ENCODE peak calls at places on chromosomes 2 and 18, in four cellular contexts. One of them, this sample, is unnamed.

GRCh38 chr18:28041366-28041765 is 135.6 kb downstream of the CDH2 start:
- DNase-seq in IMR-90: peak; percentile 53
- DNase-seq in H1: no peak
- DNase-seq in H9: no peak
- DNase-seq in this sample: peak; percentile 64

GRCh38 chr2:40204268-40204667 is 247.6 kb downstream of the SLC8A1 start:
- DNase-seq in IMR-90: peak; percentile 58
- DNase-seq in H1: no peak
- DNase-seq in H9: no peak
- DNase-seq in this sample: no peak

GRCh38 chr2:105919826-105920225 is 175.1 kb downstream of the NCK2 start:
- DNase-seq in IMR-90: peak; percentile 62
- DNase-seq in H1: peak; percentile 84
- DNase-seq in H9: no peak
- DNase-seq in this sample: peak; percentile 54

GRCh38 chr2:183186766-183187165 is 62.5 kb downstream of the NUP35 start:
- DNase-seq in IMR-90: no peak
- DNase-seq in H1: no peak
- DNase-seq in H9: no peak
- DNase-seq in this sample: no peak

GRCh38 chr18:79576686-79577351 is 102.8 kb upstream of the CTDP1 start:
- DNase-seq in IMR-90: peak; percentile 46
- DNase-seq in H1: peak; percentile 40
- DNase-seq in H9: peak; percentile 19
- DNase-seq in this sample: no peak

GRCh38 chr2:37583402-37583801 is 88.0 kb downstream of the CDC42EP3 start:
- DNase-seq in IMR-90: no peak
- DNase-seq in H1: no peak
- DNase-seq in H9: no peak
- DNase-seq in this sample: no peak

GRCh38 chr2:9382604-9383235 is 40.6 kb downstream of the ITGB1BP1 start:
- DNase-seq in IMR-90: peak; percentile 52
- DNase-seq in H1: no peak
- DNase-seq in H9: no peak
- DNase-seq in this sample: no peak

GRCh38 chr2:130288467-130289403 is 54.0 kb upstream of the IMP4 start:
- DNase-seq in IMR-90: no peak
- DNase-seq in H1: peak; percentile 86
- DNase-seq in H9: peak; percentile 91
- DNase-seq in this sample: peak; percentile 78

GRCh38 chr18:26771524-26771923 is 94.0 kb downstream of the AQP4 start:
- DNase-seq in IMR-90: no peak
- DNase-seq in H1: no peak
- DNase-seq in H9: peak; percentile 38
- DNase-seq in this sample: peak; percentile 54

GRCh38 chr2:201118957-201119848 is 3.2 kb downstream of the CFLAR start:
- DNase-seq in IMR-90: peak; percentile 52
- DNase-seq in H1: no peak
- DNase-seq in H9: no peak
- DNase-seq in this sample: peak; percentile 62

GRCh38 chr2:37563375-37564011 is 107.9 kb downstream of the CDC42EP3 start:
- DNase-seq in IMR-90: peak; percentile 22
- DNase-seq in H1: no peak
- DNase-seq in H9: no peak
- DNase-seq in this sample: no peak

GRCh38 chr2:86254576-86255538 is 55.6 kb downstream of the MRPL35 start:
- DNase-seq in IMR-90: no peak
- DNase-seq in H1: no peak
- DNase-seq in H9: no peak
- DNase-seq in this sample: no peak

GRCh38 chr2:41038408-41038807 is 586.5 kb upstream of the SLC8A1 start:
- DNase-seq in IMR-90: peak; percentile 40
- DNase-seq in H1: no peak
- DNase-seq in H9: no peak
- DNase-seq in this sample: peak; percentile 42

GRCh38 chr18:6219116-6219717 is 195.5 kb downstream of the L3MBTL4 start:
- DNase-seq in IMR-90: peak; percentile 73
- DNase-seq in H1: peak; percentile 76
- DNase-seq in H9: peak; percentile 77
- DNase-seq in this sample: peak; percentile 83

GRCh38 chr18:23575309-23575651 is 11.0 kb downstream of the NPC1 start:
- DNase-seq in IMR-90: no peak
- DNase-seq in H1: no peak
- DNase-seq in H9: no peak
- DNase-seq in this sample: no peak

GRCh38 chr18:23572570-23572969 is 13.7 kb downstream of the NPC1 start:
- DNase-seq in IMR-90: no peak
- DNase-seq in H1: no peak
- DNase-seq in H9: no peak
- DNase-seq in this sample: no peak

GRCh38 chr18:23573020-23573419 is 13.3 kb downstream of the NPC1 start:
- DNase-seq in IMR-90: no peak
- DNase-seq in H1: no peak
- DNase-seq in H9: no peak
- DNase-seq in this sample: no peak

GRCh38 chr18:23573948-23574431 is 12.3 kb downstream of the NPC1 start:
- DNase-seq in IMR-90: peak; percentile 72
- DNase-seq in H1: no peak
- DNase-seq in H9: no peak
- DNase-seq in this sample: peak; percentile 55

DNA sequence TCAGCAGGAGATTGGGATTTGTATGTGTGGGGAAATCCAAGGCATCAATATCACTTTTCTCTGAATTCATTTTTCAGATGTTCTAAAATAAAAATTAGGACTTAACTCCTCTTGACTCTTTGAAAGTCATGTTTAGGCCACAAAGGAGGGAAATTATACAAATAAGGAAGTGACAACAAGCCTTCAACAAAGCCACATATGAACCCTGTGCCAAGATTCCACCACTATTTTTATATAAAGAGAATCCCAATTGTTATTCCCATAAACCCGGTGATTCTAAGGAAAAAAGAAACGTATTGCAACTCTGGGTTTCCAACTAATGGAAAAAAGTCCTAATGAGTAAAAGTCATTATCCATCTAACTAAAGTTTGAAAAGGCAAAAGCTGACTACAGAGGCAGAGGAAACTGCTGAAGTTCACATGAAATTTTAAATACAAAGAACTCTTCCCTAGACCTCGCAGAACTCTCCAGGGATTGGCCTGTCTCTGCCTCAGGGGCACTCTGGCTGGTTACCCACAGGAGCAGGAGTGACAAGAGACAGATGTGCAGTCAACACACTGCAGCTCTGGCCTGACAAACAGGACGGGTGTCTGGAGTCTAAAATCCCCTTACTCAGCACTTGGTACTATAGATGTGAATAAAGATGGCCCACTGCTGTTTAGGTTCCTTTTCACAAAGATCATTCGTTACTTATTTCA is 11.5 kb downstream of the NPC1 start:
- DNase-seq in IMR-90: no peak
- DNase-seq in H1: no peak
- DNase-seq in H9: no peak
- DNase-seq in this sample: peak; percentile 42
- H3K27ac ChIP-seq in IMR-90: no peak overlapping the region
- H3K27ac ChIP-seq in H1: no peak overlapping the region
- H3K27ac ChIP-seq in H9: no peak overlapping the region
- H3K27ac ChIP-seq in this sample: no peak overlapping the region

DNA sequence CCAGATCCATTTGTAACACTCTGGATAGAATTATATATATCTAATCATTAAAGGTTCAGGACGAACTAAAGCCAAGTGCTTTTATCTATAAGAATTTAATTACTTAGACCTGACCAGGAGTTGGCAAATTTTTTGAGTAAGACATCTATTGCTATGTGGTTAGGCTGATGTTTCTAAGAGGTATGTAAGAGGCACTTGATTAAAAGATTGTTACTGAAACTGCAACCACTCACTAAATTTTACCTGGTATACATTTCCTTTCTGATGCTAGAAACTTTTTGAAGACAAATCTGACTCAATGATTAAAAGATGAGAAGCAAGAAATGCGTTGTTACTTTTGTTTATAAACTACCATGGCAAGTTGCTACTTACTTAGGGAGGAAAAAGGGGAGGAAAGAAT is 76.7 kb upstream of the CHAC2 start:
- DNase-seq in IMR-90: no peak
- DNase-seq in H1: no peak
- DNase-seq in H9: no peak
- DNase-seq in this sample: no peak
- H4K5ac ChIP-seq in IMR-90: no peak overlapping the region
- H4K5ac ChIP-seq in H1: no peak overlapping the region
- H4K5ac ChIP-seq in H9: no peak overlapping the region
- H4K5ac ChIP-seq in this sample: no peak overlapping the region

GRCh38 chr2:217929294-217929671 is 73.5 kb downstream of the TNS1 start:
- DNase-seq in IMR-90: no peak
- DNase-seq in H1: no peak
- DNase-seq in H9: no peak
- DNase-seq in this sample: no peak
- H3K27ac ChIP-seq in IMR-90: peak overlapping the region; percentile 55
- H3K27ac ChIP-seq in H1: no peak overlapping the region
- H3K27ac ChIP-seq in H9: no peak overlapping the region
- H3K27ac ChIP-seq in this sample: no peak overlapping the region

GRCh38 chr2:224865016-224865415 is 148.9 kb upstream of the CCDC195 start:
- DNase-seq in IMR-90: no peak
- DNase-seq in H1: no peak
- DNase-seq in H9: no peak
- DNase-seq in this sample: no peak

GRCh38 chr2:224861266-224861665 is 145.1 kb upstream of the CCDC195 start:
- DNase-seq in IMR-90: no peak
- DNase-seq in H1: no peak
- DNase-seq in H9: no peak
- DNase-seq in this sample: no peak

GRCh38 chr2:224860786-224861185 is 144.6 kb upstream of the CCDC195 start:
- DNase-seq in IMR-90: no peak
- DNase-seq in H1: no peak
- DNase-seq in H9: no peak
- DNase-seq in this sample: no peak
- H4K5ac ChIP-seq in IMR-90: no peak overlapping the region
- H4K5ac ChIP-seq in H1: no peak overlapping the region
- H4K5ac ChIP-seq in H9: no peak overlapping the region
- H4K5ac ChIP-seq in this sample: no peak overlapping the region

DNA sequence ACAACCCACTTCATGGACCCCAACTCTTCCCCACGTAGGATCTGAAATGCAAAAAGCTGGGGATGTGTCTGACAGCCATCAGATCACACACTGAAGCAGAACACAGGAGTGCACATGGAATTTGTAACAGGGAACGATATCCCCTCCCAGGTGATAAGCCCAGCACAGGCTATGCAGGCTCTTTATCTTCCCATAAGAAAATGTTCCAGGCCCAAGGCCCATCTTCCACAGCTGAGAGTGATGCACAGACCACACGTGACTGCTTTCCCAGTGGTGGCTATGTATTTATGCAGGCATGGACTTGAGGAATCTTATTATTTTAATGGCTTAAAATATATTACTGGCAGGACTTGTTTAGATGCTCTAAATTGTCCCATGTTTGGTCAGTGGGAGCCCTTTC is 70.4 kb upstream of the AFF3 start:
- DNase-seq in IMR-90: no peak
- DNase-seq in H1: no peak
- DNase-seq in H9: no peak
- DNase-seq in this sample: no peak
- H3K27ac ChIP-seq in IMR-90: no peak overlapping the region
- H3K27ac ChIP-seq in H1: no peak overlapping the region
- H3K27ac ChIP-seq in H9: no peak overlapping the region
- H3K27ac ChIP-seq in this sample: no peak overlapping the region

GRCh38 chr2:68686178-68686577 is 42.8 kb downstream of the PROKR1 start:
- DNase-seq in IMR-90: no peak
- DNase-seq in H1: no peak
- DNase-seq in H9: no peak
- DNase-seq in this sample: peak; percentile 17
- H4K5ac ChIP-seq in IMR-90: no peak overlapping the region
- H4K5ac ChIP-seq in H1: no peak overlapping the region
- H4K5ac ChIP-seq in H9: no peak overlapping the region
- H4K5ac ChIP-seq in this sample: no peak overlapping the region

DNA sequence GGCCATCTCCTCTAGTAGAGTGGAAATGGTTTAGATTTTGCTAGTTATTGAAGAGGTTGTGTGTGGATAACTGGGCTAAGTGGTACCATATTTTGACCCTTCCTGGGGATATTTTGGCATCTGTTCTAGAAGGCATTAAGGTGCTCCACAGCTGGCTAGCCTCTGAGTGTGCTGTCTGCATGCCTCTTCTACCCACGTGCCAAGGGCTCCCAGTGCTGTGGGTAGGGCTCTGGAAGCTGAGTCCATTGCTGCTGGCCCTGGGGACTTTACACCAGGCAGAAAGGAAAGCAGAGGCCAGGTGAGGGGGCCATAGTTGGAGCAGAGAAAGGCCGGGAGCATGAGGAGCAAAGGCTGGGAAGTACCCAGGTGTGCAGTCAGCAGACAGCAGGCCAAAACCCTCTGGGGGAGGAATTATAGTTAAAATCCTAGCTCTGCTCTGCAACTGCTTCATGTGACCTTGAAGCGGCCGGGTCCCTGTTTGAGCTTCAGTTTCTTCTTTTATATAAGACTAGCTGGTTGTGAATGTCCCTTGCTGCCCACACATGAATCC is 121.9 kb upstream of the SMAD2 start:
- DNase-seq in IMR-90: no peak
- DNase-seq in H1: no peak
- DNase-seq in H9: no peak
- DNase-seq in this sample: no peak
- H3K27ac ChIP-seq in IMR-90: no peak overlapping the region
- H3K27ac ChIP-seq in H1: no peak overlapping the region
- H3K27ac ChIP-seq in H9: no peak overlapping the region
- H3K27ac ChIP-seq in this sample: no peak overlapping the region